ENCODE peak calls at places on chromosome 22, in four cellular contexts. One of them, this sample, is unnamed.

GRCh38 chr22:29269731-29270474 is 1.8 kb downstream of the EWSR1 start:
- DNase-seq in prostate gland: no peak
- DNase-seq in right lobe of liver: no peak
- DNase-seq in A549: no peak
- DNase-seq in this sample: no peak

GRCh38 chr22:23089010-23089409 is 18.7 kb downstream of the GNAZ start:
- DNase-seq in prostate gland: no peak
- DNase-seq in right lobe of liver: no peak
- DNase-seq in A549: no peak
- DNase-seq in this sample: no peak

GRCh38 chr22:26568207-26568706 is 21.7 kb downstream of the TPST2 start:
- DNase-seq in prostate gland: peak; percentile 86
- DNase-seq in right lobe of liver: no peak
- DNase-seq in A549: no peak
- DNase-seq in this sample: no peak

GRCh38 chr22:42340695-42341383 is 70.4 kb upstream of the TCF20 start:
- DNase-seq in prostate gland: no peak
- DNase-seq in right lobe of liver: no peak
- DNase-seq in A549: no peak
- DNase-seq in this sample: no peak

GRCh38 chr22:26744892-26745808 is 87.8 kb downstream of the MIAT start:
- DNase-seq in prostate gland: no peak
- DNase-seq in right lobe of liver: no peak
- DNase-seq in A549: peak; percentile 83
- DNase-seq in this sample: no peak

GRCh38 chr22:26429458-26430238 is 588 bp downstream of the ASPHD2 start:
- DNase-seq in prostate gland: no peak
- DNase-seq in right lobe of liver: no peak
- DNase-seq in A549: no peak
- DNase-seq in this sample: no peak

GRCh38 chr22:50017701-50018224 is 5.2 kb upstream of the IL17REL start:
- DNase-seq in prostate gland: no peak
- DNase-seq in right lobe of liver: no peak
- DNase-seq in A549: no peak
- DNase-seq in this sample: no peak

GRCh38 chr22:42949159-42949558 is 65.8 kb downstream of the PACSIN2 start:
- DNase-seq in prostate gland: no peak
- DNase-seq in right lobe of liver: no peak
- DNase-seq in A549: peak; percentile 29
- DNase-seq in this sample: no peak

GRCh38 chr22:24392218-24392931 is 35.0 kb upstream of the ADORA2A start:
- DNase-seq in prostate gland: no peak
- DNase-seq in right lobe of liver: no peak
- DNase-seq in A549: no peak
- DNase-seq in this sample: no peak

GRCh38 chr22:49964136-49964492 is 3.5 kb downstream of the PIM3 start:
- DNase-seq in prostate gland: no peak
- DNase-seq in right lobe of liver: no peak
- DNase-seq in A549: no peak
- DNase-seq in this sample: no peak

GRCh38 chr22:30754971-30755759 is 60.5 kb downstream of the OSBP2 start:
- DNase-seq in prostate gland: peak; percentile 38
- DNase-seq in right lobe of liver: peak; percentile 57
- DNase-seq in A549: peak; percentile 73
- DNase-seq in this sample: no peak

GRCh38 chr22:50734343-50734771 is 3.6 kb upstream of the ACR start:
- DNase-seq in prostate gland: no peak
- DNase-seq in right lobe of liver: peak; percentile 37
- DNase-seq in A549: no peak
- DNase-seq in this sample: no peak

GRCh38 chr22:45602824-45603301 is 68.8 kb upstream of the ATXN10 start:
- DNase-seq in prostate gland: no peak
- DNase-seq in right lobe of liver: no peak
- DNase-seq in A549: peak; percentile 82
- DNase-seq in this sample: no peak

GRCh38 chr22:27088026-27088425 is 430.6 kb downstream of the MIAT start:
- DNase-seq in prostate gland: no peak
- DNase-seq in right lobe of liver: no peak
- DNase-seq in A549: no peak
- DNase-seq in this sample: no peak

GRCh38 chr22:16965083-16965482 is 42.9 kb downstream of the GAB4 start:
- DNase-seq in prostate gland: no peak
- DNase-seq in right lobe of liver: no peak
- DNase-seq in A549: no peak
- DNase-seq in this sample: no peak

GRCh38 chr22:43392385-43392989 is 19.3 kb upstream of the MPPED1 start:
- DNase-seq in prostate gland: no peak
- DNase-seq in right lobe of liver: no peak
- DNase-seq in A549: no peak
- DNase-seq in this sample: no peak

GRCh38 chr22:28674121-28674563 is 5.5 kb downstream of the TTC28 start:
- DNase-seq in prostate gland: no peak
- DNase-seq in right lobe of liver: no peak
- DNase-seq in A549: no peak
- DNase-seq in this sample: no peak

GRCh38 chr22:25929479-25929878 is 187.5 kb downstream of the MYO18B start:
- DNase-seq in prostate gland: no peak
- DNase-seq in right lobe of liver: no peak
- DNase-seq in A549: no peak
- DNase-seq in this sample: no peak

GRCh38 chr22:18032455-18033101 is 8.2 kb upstream of the MICAL3 start:
- DNase-seq in prostate gland: no peak
- DNase-seq in right lobe of liver: no peak
- DNase-seq in A549: peak; percentile 48
- DNase-seq in this sample: no peak

GRCh38 chr22:42720263-42721044 is at the start of gene A4GALT:
- DNase-seq in prostate gland: no peak
- DNase-seq in right lobe of liver: no peak
- DNase-seq in A549: no peak
- DNase-seq in this sample: no peak

GRCh38 chr22:49861642-49862407 is 8.2 kb downstream of the ZBED4 start:
- DNase-seq in prostate gland: no peak
- DNase-seq in right lobe of liver: no peak
- DNase-seq in A549: no peak
- DNase-seq in this sample: no peak

GRCh38 chr22:23673826-23674690 is 16.8 kb upstream of the RGL4 start:
- DNase-seq in prostate gland: no peak
- DNase-seq in right lobe of liver: peak; percentile 43
- DNase-seq in A549: no peak
- DNase-seq in this sample: no peak

GRCh38 chr22:16586170-16586569 is 6.4 kb downstream of the CCT8L2 start:
- DNase-seq in prostate gland: no peak
- DNase-seq in right lobe of liver: no peak
- DNase-seq in A549: no peak
- DNase-seq in this sample: no peak

GRCh38 chr22:42792909-42793847 is 63.9 kb downstream of the ARFGAP3 start:
- DNase-seq in prostate gland: no peak
- DNase-seq in right lobe of liver: peak; percentile 86
- DNase-seq in A549: no peak
- DNase-seq in this sample: no peak

GRCh38 chr22:45480717-45481116 is 22.0 kb upstream of the FBLN1 start:
- DNase-seq in prostate gland: no peak
- DNase-seq in right lobe of liver: no peak
- DNase-seq in A549: no peak
- DNase-seq in this sample: no peak

GRCh38 chr22:21937041-21937820 is 15.4 kb downstream of the PPM1F start:
- DNase-seq in prostate gland: no peak
- DNase-seq in right lobe of liver: no peak
- DNase-seq in A549: no peak
- DNase-seq in this sample: peak; percentile 65

GRCh38 chr22:24440718-24441405 is 13.5 kb downstream of the ADORA2A start:
- DNase-seq in prostate gland: no peak
- DNase-seq in right lobe of liver: no peak
- DNase-seq in A549: no peak
- DNase-seq in this sample: no peak

DNA sequence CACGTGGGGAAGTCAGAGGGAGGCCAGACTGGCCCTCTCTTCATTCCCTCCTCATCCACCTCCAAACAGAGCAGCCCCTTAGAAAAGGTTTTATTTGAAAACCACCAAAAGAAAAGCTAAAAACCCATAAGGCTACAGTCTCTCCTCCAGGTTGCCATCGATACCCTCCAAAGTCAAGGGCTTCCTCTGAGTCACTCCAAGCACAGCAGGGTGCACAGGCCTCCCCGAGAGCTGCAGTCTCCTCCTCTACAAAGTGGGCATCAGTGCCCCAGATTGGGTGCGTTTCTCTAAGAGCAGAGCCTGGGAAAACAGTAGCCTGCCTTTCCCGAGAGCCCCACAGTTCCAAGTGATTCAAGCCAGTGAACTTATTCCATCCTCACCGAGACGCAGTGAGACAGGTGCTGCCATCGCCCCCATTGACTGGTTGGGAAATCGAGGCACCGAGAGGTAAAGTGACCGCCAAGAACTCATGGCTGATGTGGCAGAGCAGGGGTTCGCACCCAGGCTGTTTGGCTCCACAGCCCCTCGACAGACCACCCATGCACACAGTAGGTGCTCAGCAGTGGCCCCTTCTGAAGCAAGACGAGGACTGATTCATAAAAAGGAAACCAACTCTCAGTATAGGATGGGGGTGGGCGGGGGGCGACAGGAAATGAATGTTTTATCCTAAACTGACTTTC is 91.7 kb upstream of the SHISAL1 start:
- DNase-seq in prostate gland: no peak
- DNase-seq in right lobe of liver: peak; percentile 38
- DNase-seq in A549: no peak
- DNase-seq in this sample: no peak
- TF ChIP-seq POLR2A in prostate gland: no peak
- TF ChIP-seq POLR2A in right lobe of liver: no peak
- TF ChIP-seq POLR2A in A549: no peak
- TF ChIP-seq POLR2A in this sample: no peak

DNA sequence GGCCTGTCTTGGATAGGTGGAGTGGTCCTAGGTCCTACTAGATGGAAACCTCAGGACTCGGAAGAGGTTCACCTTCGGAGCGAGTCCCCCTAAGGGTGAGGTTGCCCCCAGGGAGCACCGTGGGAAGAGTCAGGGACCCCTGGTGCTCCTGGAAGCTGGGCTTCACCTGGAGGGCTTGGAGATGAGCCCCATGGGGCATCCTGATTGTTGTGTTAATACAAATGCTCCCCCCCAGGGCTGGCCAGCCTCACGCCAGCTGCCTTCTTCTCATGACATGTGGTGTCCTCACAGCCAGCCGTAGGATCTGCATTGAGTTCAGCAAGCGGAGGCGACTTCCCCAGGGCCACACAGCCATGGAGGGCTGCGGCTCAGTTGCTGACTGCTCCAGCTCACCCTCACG is 1487.5 kb downstream of the BRD1 start:
- DNase-seq in prostate gland: no peak
- DNase-seq in right lobe of liver: peak; percentile 20
- DNase-seq in A549: no peak
- DNase-seq in this sample: no peak
- H3K4me1 ChIP-seq in prostate gland: no peaks in the 10 kb centered on the region
- H3K4me1 ChIP-seq in right lobe of liver: no peaks in the 10 kb centered on the region
- H3K4me1 ChIP-seq in A549: peaks cover 13% of the 10 kb centered on the region
- H3K4me1 ChIP-seq in this sample: no peaks in the 10 kb centered on the region

DNA sequence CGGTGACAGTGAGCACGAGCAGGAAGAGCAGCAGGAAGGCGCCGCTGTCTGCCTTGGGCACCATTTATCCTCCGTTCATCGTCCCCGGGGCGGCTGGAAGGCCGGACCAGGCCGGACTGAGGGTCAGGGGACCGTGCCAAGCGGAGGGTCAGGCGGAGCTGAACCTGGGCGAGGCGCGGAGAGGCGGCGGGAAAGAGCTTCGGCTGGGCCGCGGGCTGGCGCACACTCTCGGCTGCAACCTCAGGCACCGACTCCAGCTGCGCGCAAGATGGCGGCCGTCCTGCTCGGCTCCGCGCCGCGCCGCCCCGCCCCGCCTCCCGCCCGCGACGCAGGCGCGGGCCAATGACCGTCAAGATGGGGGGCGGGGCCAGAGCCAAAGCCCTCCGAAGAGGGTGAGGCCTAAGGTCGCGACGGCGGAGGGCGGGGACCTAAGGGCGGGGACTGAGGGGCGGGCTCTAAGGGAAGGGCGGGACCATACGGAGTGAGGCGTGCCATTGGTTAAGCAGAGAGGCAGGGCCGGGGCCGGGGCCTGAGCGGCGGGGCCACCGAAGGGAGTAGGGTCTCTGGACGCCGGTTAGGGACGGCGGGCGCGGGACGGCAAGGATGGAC is at the start of gene DGCR2:
- DNase-seq in prostate gland: peak; percentile 95
- DNase-seq in right lobe of liver: peak; percentile 99
- DNase-seq in A549: peak; percentile 92
- DNase-seq in this sample: peak; percentile 94
- TF ChIP-seq POLR2A in prostate gland: peak; percentile 92
- TF ChIP-seq POLR2A in right lobe of liver: peak; percentile 78
- TF ChIP-seq POLR2A in A549: peak; percentile 88
- TF ChIP-seq POLR2A in this sample: no peak

DNA sequence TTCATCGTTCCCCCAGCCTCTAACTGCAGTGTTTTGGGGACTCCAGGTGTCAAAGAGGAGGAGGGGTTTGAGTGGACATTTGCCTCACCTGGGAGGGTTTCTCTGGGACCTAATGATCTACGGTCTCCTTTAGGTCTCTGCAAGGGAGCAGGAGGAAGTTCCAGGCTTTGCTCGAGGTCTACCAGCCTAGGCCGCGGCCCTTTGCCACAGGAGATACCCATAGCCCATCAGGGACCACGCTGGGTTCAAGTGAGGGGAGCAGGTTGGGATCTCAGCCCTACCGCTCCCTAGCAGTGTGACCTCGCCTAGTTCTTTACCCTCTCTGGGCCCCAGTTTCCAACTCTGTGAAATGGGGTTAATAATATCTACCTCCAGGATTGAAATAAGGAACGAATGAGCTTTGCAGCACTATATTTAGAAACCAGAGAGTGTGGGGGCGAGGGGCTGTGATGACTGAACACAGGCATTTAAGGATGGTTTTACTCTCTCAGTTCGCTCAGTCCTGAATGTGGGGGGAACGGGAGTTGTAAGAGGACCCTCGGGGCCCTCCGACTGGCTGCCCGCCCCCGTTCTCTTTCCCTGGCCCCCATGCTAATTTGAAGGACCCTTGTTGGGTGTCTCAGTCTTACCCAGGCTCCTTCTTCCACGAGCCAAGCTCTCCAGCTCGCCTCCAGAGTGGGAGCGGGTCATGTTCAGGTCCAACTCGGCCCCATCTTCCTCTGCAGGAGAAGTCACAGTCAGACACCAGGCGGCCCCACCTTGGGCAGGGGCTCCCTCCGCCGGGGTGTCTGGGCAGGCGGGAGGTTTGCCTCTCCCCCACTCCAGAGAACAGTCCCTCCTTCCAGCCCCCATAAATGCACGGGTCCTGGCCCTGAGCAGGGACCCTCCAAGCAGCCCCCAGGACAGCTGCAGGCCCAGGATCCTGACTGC is 11.7 kb downstream of the PDGFB start:
- DNase-seq in prostate gland: no peak
- DNase-seq in right lobe of liver: no peak
- DNase-seq in A549: no peak
- DNase-seq in this sample: no peak
- H3K4me1 ChIP-seq in prostate gland: peaks cover 18% of the 10 kb centered on the region
- H3K4me1 ChIP-seq in right lobe of liver: no peaks in the 10 kb centered on the region
- H3K4me1 ChIP-seq in A549: peaks cover 9% of the 10 kb centered on the region
- H3K4me1 ChIP-seq in this sample: peaks cover 13% of the 10 kb centered on the region

This sample was measured in breast epithelium.